ENCODE peak calls at places on chromosomes 1 and 21, in seven cellular contexts. W, B, L, X, P, I and U are unnamed samples.

GRCh38 chr1:165288301-165289120 is 68.0 kb downstream of the LMX1A start:
- DNase-seq in W (no peak), B (no peak), L (no peak), X (no peak), P (no peak), I (no peak), U (no peak)

GRCh38 chr1:230863449-230863848 is 4.9 kb downstream of the C1orf198 start:
- DNase-seq in W (peak), B (no peak), L (no peak), X (no peak), P (peak), I (no peak), U (peak)

GRCh38 chr1:9595968-9596340 is 7.2 kb downstream of the TMEM201 start:
- DNase-seq in W (no peak), B (no peak), L (no peak), X (no peak), P (no peak), I (no peak), U (no peak)

GRCh38 chr1:208524920-208525319 is 280.7 kb upstream of the PLXNA2 start:
- DNase-seq in W (no peak), B (no peak), L (no peak), X (no peak), P (no peak), I (no peak), U (no peak)

GRCh38 chr21:43367296-43367695 is 59.6 kb downstream of the SIK1 start:
- DNase-seq in W (no peak), B (no peak), L (no peak), X (no peak), P (no peak), I (no peak), U (no peak)

GRCh38 chr1:70978623-70979022 is 69.0 kb downstream of the PTGER3 start:
- DNase-seq in W (no peak), B (no peak), L (no peak), X (no peak), P (no peak), I (no peak), U (no peak)

GRCh38 chr1:175540928-175541645 is 202.3 kb downstream of the TNR start:
- DNase-seq in W (no peak), B (no peak), L (no peak), X (no peak), P (no peak), I (no peak), U (no peak)

GRCh38 chr1:218366322-218367052 is 21.4 kb downstream of the TGFB2 start:
- DNase-seq in W (no peak), B (no peak), L (peak), X (no peak), P (no peak), I (no peak), U (no peak)

GRCh38 chr1:10969267-10969970 is 43.0 kb upstream of the TARDBP start:
- DNase-seq in W (no peak), B (no peak), L (no peak), X (no peak), P (no peak), I (no peak), U (no peak)

GRCh38 chr21:45366931-45367401 is 38.0 kb upstream of the COL18A1 start:
- DNase-seq in W (no peak), B (no peak), L (peak), X (no peak), P (no peak), I (peak), U (no peak)

GRCh38 chr1:235410467-235410866 is 43.2 kb downstream of the TBCE start:
- DNase-seq in W (no peak), B (no peak), L (no peak), X (no peak), P (no peak), I (no peak), U (no peak)

GRCh38 chr1:186763107-186763506 is 65.6 kb upstream of the PLA2G4A start:
- DNase-seq in W (no peak), B (no peak), L (peak), X (no peak), P (no peak), I (peak), U (no peak)

GRCh38 chr1:6424619-6425593 is at the start of gene ESPN:
- DNase-seq in W (no peak), B (no peak), L (no peak), X (no peak), P (no peak), I (no peak), U (no peak)

GRCh38 chr1:37502104-37502503 is 12.5 kb downstream of the MEAF6 start:
- DNase-seq in W (no peak), B (no peak), L (no peak), X (no peak), P (no peak), I (no peak), U (no peak)

GRCh38 chr1:25615172-25615541 is 1.4 kb upstream of the MAN1C1 start:
- DNase-seq in W (no peak), B (no peak), L (no peak), X (no peak), P (no peak), I (no peak), U (no peak)

GRCh38 chr1:85850238-85850637 is 142.0 kb upstream of the ZNHIT6 start:
- DNase-seq in W (no peak), B (no peak), L (peak), X (no peak), P (no peak), I (peak), U (no peak)

GRCh38 chr21:41086551-41086950 is 81.4 kb upstream of the BACE2 start:
- DNase-seq in W (no peak), B (no peak), L (no peak), X (no peak), P (no peak), I (no peak), U (no peak)

GRCh38 chr1:20732588-20733360 is at the start of gene SH2D5:
- DNase-seq in W (peak), B (peak), L (peak), X (no peak), P (no peak), I (peak), U (peak)